ENCODE peak calls at places on chromosomes 13 and 19, in eight cellular contexts. One of them, this sample, is unnamed.

GRCh38 chr19:45340232-45340898 is at the start of gene KLC3:
- DNase-seq in ascending aorta: no peak
- DNase-seq in astrocyte: no peak
- DNase-seq in suprapubic skin: no peak
- DNase-seq in astrocyte of the cerebellum: no peak
- DNase-seq in GM23338: peak
- DNase-seq in BJ: no peak
- DNase-seq in fibroblast of pulmonary artery: no peak
- DNase-seq in this sample: no peak

GRCh38 chr19:10828981-10829821 is 6.8 kb downstream of the TMED1 start:
- DNase-seq in ascending aorta: no peak
- DNase-seq in astrocyte: no peak
- DNase-seq in suprapubic skin: no peak
- DNase-seq in astrocyte of the cerebellum: no peak
- DNase-seq in GM23338: peak
- DNase-seq in BJ: no peak
- DNase-seq in fibroblast of pulmonary artery: no peak
- DNase-seq in this sample: no peak

GRCh38 chr19:4414144-4414799 is 11.8 kb downstream of the CHAF1A start:
- DNase-seq in ascending aorta: no peak
- DNase-seq in astrocyte: no peak
- DNase-seq in suprapubic skin: no peak
- DNase-seq in astrocyte of the cerebellum: no peak
- DNase-seq in GM23338: no peak
- DNase-seq in BJ: no peak
- DNase-seq in fibroblast of pulmonary artery: peak
- DNase-seq in this sample: no peak

GRCh38 chr13:111247552-111247951 is 72.9 kb upstream of the TEX29 start:
- DNase-seq in ascending aorta: peak
- DNase-seq in astrocyte: no peak
- DNase-seq in suprapubic skin: no peak
- DNase-seq in astrocyte of the cerebellum: no peak
- DNase-seq in GM23338: no peak
- DNase-seq in BJ: no peak
- DNase-seq in fibroblast of pulmonary artery: peak
- DNase-seq in this sample: no peak

GRCh38 chr19:16368385-16369305 is 44.0 kb downstream of the KLF2 start:
- DNase-seq in ascending aorta: no peak
- DNase-seq in astrocyte: no peak
- DNase-seq in suprapubic skin: no peak
- DNase-seq in astrocyte of the cerebellum: no peak
- DNase-seq in GM23338: no peak
- DNase-seq in BJ: no peak
- DNase-seq in fibroblast of pulmonary artery: no peak
- DNase-seq in this sample: no peak

GRCh38 chr13:88086577-88086976 is 415.4 kb downstream of the SLITRK5 start:
- DNase-seq in ascending aorta: no peak
- DNase-seq in astrocyte: peak
- DNase-seq in suprapubic skin: no peak
- DNase-seq in astrocyte of the cerebellum: no peak
- DNase-seq in GM23338: no peak
- DNase-seq in BJ: no peak
- DNase-seq in fibroblast of pulmonary artery: no peak
- DNase-seq in this sample: no peak

GRCh38 chr13:45206340-45206739 is 5.5 kb upstream of the KCTD4 start:
- DNase-seq in ascending aorta: no peak
- DNase-seq in astrocyte: peak
- DNase-seq in suprapubic skin: no peak
- DNase-seq in astrocyte of the cerebellum: peak
- DNase-seq in GM23338: no peak
- DNase-seq in BJ: peak
- DNase-seq in fibroblast of pulmonary artery: peak
- DNase-seq in this sample: peak

GRCh38 chr13:24050292-24050711 is 110.2 kb upstream of the SPATA13 start:
- DNase-seq in ascending aorta: no peak
- DNase-seq in astrocyte: peak
- DNase-seq in suprapubic skin: no peak
- DNase-seq in astrocyte of the cerebellum: peak
- DNase-seq in GM23338: no peak
- DNase-seq in BJ: no peak
- DNase-seq in fibroblast of pulmonary artery: peak
- DNase-seq in this sample: no peak

GRCh38 chr19:8396563-8397203 is 6.5 kb downstream of the RAB11B start:
- DNase-seq in ascending aorta: no peak
- DNase-seq in astrocyte: peak
- DNase-seq in suprapubic skin: peak
- DNase-seq in astrocyte of the cerebellum: no peak
- DNase-seq in GM23338: peak
- DNase-seq in BJ: no peak
- DNase-seq in fibroblast of pulmonary artery: peak
- DNase-seq in this sample: no peak

GRCh38 chr19:47187023-47187655 is 43.9 kb downstream of the BBC3 start:
- DNase-seq in ascending aorta: no peak
- DNase-seq in astrocyte: no peak
- DNase-seq in suprapubic skin: no peak
- DNase-seq in astrocyte of the cerebellum: no peak
- DNase-seq in GM23338: no peak
- DNase-seq in BJ: no peak
- DNase-seq in fibroblast of pulmonary artery: no peak
- DNase-seq in this sample: no peak

GRCh38 chr13:97826421-97826965 is 127.0 kb upstream of the IPO5 start:
- DNase-seq in ascending aorta: no peak
- DNase-seq in astrocyte: no peak
- DNase-seq in suprapubic skin: no peak
- DNase-seq in astrocyte of the cerebellum: no peak
- DNase-seq in GM23338: no peak
- DNase-seq in BJ: no peak
- DNase-seq in fibroblast of pulmonary artery: no peak
- DNase-seq in this sample: no peak

GRCh38 chr19:3852614-3853254 is 16.1 kb downstream of the ZFR2 start:
- DNase-seq in ascending aorta: no peak
- DNase-seq in astrocyte: peak
- DNase-seq in suprapubic skin: no peak
- DNase-seq in astrocyte of the cerebellum: peak
- DNase-seq in GM23338: no peak
- DNase-seq in BJ: no peak
- DNase-seq in fibroblast of pulmonary artery: peak
- DNase-seq in this sample: peak

GRCh38 chr19:17424743-17425365 is 5.0 kb downstream of the MVB12A start:
- DNase-seq in ascending aorta: no peak
- DNase-seq in astrocyte: no peak
- DNase-seq in suprapubic skin: no peak
- DNase-seq in astrocyte of the cerebellum: no peak
- DNase-seq in GM23338: peak
- DNase-seq in BJ: no peak
- DNase-seq in fibroblast of pulmonary artery: peak
- DNase-seq in this sample: no peak

GRCh38 chr13:74110053-74110452 is 24.2 kb downstream of the KLF12 start:
- DNase-seq in ascending aorta: no peak
- DNase-seq in astrocyte: no peak
- DNase-seq in suprapubic skin: no peak
- DNase-seq in astrocyte of the cerebellum: no peak
- DNase-seq in GM23338: no peak
- DNase-seq in BJ: no peak
- DNase-seq in fibroblast of pulmonary artery: no peak
- DNase-seq in this sample: no peak

GRCh38 chr13:74114641-74115040 is 19.6 kb downstream of the KLF12 start:
- DNase-seq in ascending aorta: no peak
- DNase-seq in astrocyte: no peak
- DNase-seq in suprapubic skin: no peak
- DNase-seq in astrocyte of the cerebellum: no peak
- DNase-seq in GM23338: no peak
- DNase-seq in BJ: no peak
- DNase-seq in fibroblast of pulmonary artery: no peak
- DNase-seq in this sample: no peak

GRCh38 chr13:74114202-74114601 is 20.0 kb downstream of the KLF12 start:
- DNase-seq in ascending aorta: no peak
- DNase-seq in astrocyte: peak
- DNase-seq in suprapubic skin: no peak
- DNase-seq in astrocyte of the cerebellum: no peak
- DNase-seq in GM23338: no peak
- DNase-seq in BJ: no peak
- DNase-seq in fibroblast of pulmonary artery: peak
- DNase-seq in this sample: no peak

GRCh38 chr13:74111399-74111798 is 22.8 kb downstream of the KLF12 start:
- DNase-seq in ascending aorta: no peak
- DNase-seq in astrocyte: no peak
- DNase-seq in suprapubic skin: no peak
- DNase-seq in astrocyte of the cerebellum: no peak
- DNase-seq in GM23338: no peak
- DNase-seq in BJ: no peak
- DNase-seq in fibroblast of pulmonary artery: no peak
- DNase-seq in this sample: no peak

DNA sequence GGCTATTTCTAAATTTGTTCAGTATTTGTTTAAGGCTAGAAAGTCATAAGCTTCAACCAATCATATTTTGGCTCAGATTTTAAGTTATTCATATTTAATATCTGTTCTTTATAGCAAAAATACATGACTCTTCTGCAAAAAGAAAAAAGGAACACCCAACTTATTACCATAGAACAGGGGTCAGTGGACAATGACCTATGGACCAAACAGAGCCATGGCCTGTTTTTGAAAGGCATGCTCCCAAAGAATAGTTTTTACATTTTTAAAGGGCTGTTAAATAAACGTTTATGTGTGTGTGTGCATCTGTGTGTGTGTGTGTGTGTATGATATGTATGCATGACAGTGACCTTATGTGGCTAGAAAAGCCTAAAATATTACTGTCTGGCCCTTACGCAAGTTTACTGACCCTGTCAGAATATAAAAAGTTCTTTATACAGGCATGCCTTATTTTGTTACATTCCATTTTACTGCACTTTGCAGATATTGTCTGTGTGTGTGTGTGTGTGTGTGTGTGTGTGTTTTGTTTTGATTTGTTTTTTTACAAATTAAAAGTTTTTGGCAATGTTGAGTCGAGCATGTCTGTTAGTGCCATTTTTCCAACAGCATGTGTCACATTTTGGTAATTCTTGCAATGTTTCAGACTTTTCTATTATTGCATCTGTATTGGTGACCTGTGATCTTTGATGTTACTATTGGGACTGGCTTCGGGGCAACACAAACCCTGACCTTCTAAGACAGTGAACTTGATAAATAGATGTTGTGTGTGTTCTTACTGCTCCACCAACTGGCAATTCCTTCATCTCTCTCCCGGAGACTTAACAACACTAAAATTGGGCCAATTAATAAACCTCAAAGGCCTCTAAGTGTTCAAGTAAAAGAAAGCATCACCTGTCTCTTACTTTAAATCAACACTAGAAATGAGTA is 22.0 kb downstream of the KLF12 start:
- DNase-seq in ascending aorta: no peak
- DNase-seq in astrocyte: no peak
- DNase-seq in suprapubic skin: no peak
- DNase-seq in astrocyte of the cerebellum: no peak
- DNase-seq in GM23338: no peak
- DNase-seq in BJ: no peak
- DNase-seq in fibroblast of pulmonary artery: no peak
- DNase-seq in this sample: no peak
- TF ChIP-seq CTCF in ascending aorta: no peak
- TF ChIP-seq CTCF in astrocyte: no peak
- TF ChIP-seq CTCF in suprapubic skin: no peak
- TF ChIP-seq CTCF in astrocyte of the cerebellum: no peak
- TF ChIP-seq CTCF in GM23338: no peak
- TF ChIP-seq CTCF in BJ: no peak
- TF ChIP-seq CTCF in fibroblast of pulmonary artery: no peak
- TF ChIP-seq CTCF in this sample: no peak

GRCh38 chr13:95360464-95361097 is 59.3 kb upstream of the ABCC4 start:
- DNase-seq in ascending aorta: no peak
- DNase-seq in astrocyte: peak
- DNase-seq in suprapubic skin: no peak
- DNase-seq in astrocyte of the cerebellum: no peak
- DNase-seq in GM23338: no peak
- DNase-seq in BJ: no peak
- DNase-seq in fibroblast of pulmonary artery: peak
- DNase-seq in this sample: no peak
- H3K4me3 ChIP-seq in ascending aorta: no peak
- H3K4me3 ChIP-seq in astrocyte: no peak
- H3K4me3 ChIP-seq in suprapubic skin: no peak
- H3K4me3 ChIP-seq in astrocyte of the cerebellum: no peak
- H3K4me3 ChIP-seq in GM23338: no peak
- H3K4me3 ChIP-seq in BJ: no peak
- H3K4me3 ChIP-seq in fibroblast of pulmonary artery: no peak
- H3K4me3 ChIP-seq in this sample: no peak

DNA sequence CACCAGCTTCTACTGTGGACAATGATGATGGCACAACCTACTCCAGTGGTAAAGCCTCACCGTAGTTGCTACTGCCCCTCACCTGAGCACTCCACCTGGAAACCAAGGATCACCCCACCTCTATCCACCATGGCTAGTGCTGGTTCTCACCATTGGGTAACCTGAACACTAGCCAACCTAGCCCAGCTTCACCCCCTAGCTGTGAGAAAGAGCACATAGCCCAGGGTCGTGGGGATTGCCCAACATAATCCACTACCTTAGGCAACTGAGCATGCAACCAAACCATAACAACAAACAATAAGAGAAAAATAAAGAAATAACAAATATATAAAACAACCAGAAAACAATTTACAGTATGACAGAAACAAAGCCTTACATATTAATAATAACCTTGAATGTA is 560.1 kb downstream of the DIAPH3 start:
- DNase-seq in ascending aorta: no peak
- DNase-seq in astrocyte: no peak
- DNase-seq in suprapubic skin: no peak
- DNase-seq in astrocyte of the cerebellum: no peak
- DNase-seq in GM23338: no peak
- DNase-seq in BJ: no peak
- DNase-seq in fibroblast of pulmonary artery: no peak
- DNase-seq in this sample: no peak
- TF ChIP-seq CTCF in ascending aorta: no peak
- TF ChIP-seq CTCF in astrocyte: no peak
- TF ChIP-seq CTCF in suprapubic skin: no peak
- TF ChIP-seq CTCF in astrocyte of the cerebellum: no peak
- TF ChIP-seq CTCF in GM23338: peak
- TF ChIP-seq CTCF in BJ: no peak
- TF ChIP-seq CTCF in fibroblast of pulmonary artery: no peak
- TF ChIP-seq CTCF in this sample: no peak

DNA sequence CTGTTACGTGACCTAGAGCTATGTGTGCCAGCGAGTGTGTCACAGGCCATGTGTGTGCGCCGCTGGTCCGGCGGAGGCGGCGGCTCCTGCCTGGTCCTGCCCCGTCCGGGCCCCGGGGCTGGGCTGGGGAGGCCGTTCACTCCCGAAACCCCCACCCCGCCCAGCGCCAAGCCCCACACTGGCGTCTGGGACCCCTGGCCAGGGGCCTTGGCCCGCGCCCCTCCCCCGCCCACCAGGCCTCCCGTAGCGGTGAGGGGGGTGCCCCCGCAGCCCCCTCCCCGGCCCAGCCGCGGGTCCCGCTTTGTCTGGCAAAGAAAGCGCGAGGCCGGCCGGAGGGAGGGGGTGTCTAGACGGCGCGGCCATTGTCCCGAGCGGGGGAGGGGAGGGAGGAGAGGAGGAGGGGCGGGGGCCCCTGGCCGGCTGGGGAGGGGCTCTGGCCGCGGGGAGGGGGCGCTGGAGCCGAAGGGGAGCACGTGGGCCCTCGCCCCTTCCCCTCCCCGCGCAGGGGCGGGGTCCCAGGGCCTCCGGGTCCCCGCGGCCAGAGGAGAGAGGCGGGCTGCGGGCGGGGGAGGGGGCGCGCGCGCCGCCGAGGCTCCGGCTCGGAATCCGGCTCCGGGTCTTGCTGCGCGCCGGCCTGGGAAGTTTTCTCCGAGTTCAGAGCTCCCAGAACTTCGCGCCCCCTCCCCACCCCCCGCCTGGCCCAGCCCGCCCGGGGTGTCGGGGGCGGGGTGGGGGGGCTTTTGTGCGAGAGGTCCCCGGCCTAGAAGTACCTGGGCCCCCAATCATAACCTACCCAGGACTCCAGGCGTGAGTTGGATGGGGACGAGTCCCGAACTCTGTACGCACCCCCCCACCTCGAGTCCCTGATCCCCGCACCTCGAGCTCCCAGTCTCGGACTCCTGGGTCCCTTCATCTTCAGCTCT is 882 bp downstream of the NOTCH3 start:
- DNase-seq in ascending aorta: no peak
- DNase-seq in astrocyte: no peak
- DNase-seq in suprapubic skin: no peak
- DNase-seq in astrocyte of the cerebellum: no peak
- DNase-seq in GM23338: peak
- DNase-seq in BJ: no peak
- DNase-seq in fibroblast of pulmonary artery: peak
- DNase-seq in this sample: no peak
- H3K4me3 ChIP-seq in ascending aorta: peak
- H3K4me3 ChIP-seq in astrocyte: peak
- H3K4me3 ChIP-seq in suprapubic skin: peak
- H3K4me3 ChIP-seq in astrocyte of the cerebellum: peak
- H3K4me3 ChIP-seq in GM23338: peak
- H3K4me3 ChIP-seq in BJ: peak
- H3K4me3 ChIP-seq in fibroblast of pulmonary artery: peak
- H3K4me3 ChIP-seq in this sample: peak